ENCODE peak calls at places on chromosome 14, in eight cellular contexts. F is cardiac muscle cell; W is cardiac fibroblast; T is neural progenitor cell; C is activated T-helper 1 cell treated with Interleukin-2 at 50 U/mL for 16 hours; A is ACHN; N is ELR; O is stimulated activated CD4-positive, alpha-beta T cell treated with anti-CD3 and anti-CD28 coated beads, Interleukin-2, amount 100 ng/mL, for 24 hours. I is an unnamed sample.

GRCh38 chr14:35390577-35391387 is 13.8 kb downstream of the NFKBIA start:
- DNase-seq in F (peak; percentile 56), W (peak; percentile 52), T (no peak), C (no peak), A (no peak), N (peak; percentile 64), O (no peak), I (no peak)

GRCh38 chr14:83300454-83301064 is 1766.9 kb upstream of the SEL1L start:
- DNase-seq in F (peak; percentile 47), W (peak; percentile 47), T (peak; percentile 39), C (no peak), A (peak; percentile 31), N (peak; percentile 35), O (no peak), I (peak; percentile 41)

GRCh38 chr14:54676822-54677708 is 110.1 kb downstream of the SAMD4A start:
- DNase-seq in F (no peak), W (peak; percentile 95), T (peak; percentile 78), C (no peak), A (peak; percentile 91), N (peak; percentile 96), O (no peak), I (no peak)

GRCh38 chr14:52258783-52259182 is 8.7 kb upstream of the PTGDR start:
- DNase-seq in F (no peak), W (no peak), T (no peak), C (no peak), A (no peak), N (no peak), O (no peak), I (no peak)

GRCh38 chr14:31758941-31759340 is 197.7 kb downstream of the NUBPL start:
- DNase-seq in F (no peak), W (no peak), T (no peak), C (no peak), A (no peak), N (no peak), O (no peak), I (no peak)

GRCh38 chr14:74712499-74713394 is at the start of the genes AREL1 and FCF1:
- DNase-seq in F (peak; percentile 92), W (peak; percentile 92), T (peak; percentile 94), C (peak; percentile 69), A (peak; percentile 86), N (peak; percentile 92), O (peak; percentile 74), I (peak; percentile 93)

GRCh38 chr14:89327771-89328212 is 89.2 kb downstream of the FOXN3 start:
- DNase-seq in F (no peak), W (peak; percentile 27), T (no peak), C (no peak), A (no peak), N (no peak), O (no peak), I (no peak)

GRCh38 chr14:56189306-56189705 is 71.1 kb downstream of the PELI2 start:
- DNase-seq in F (no peak), W (peak; percentile 86), T (no peak), C (no peak), A (no peak), N (peak; percentile 25), O (no peak), I (no peak)

GRCh38 chr14:104399432-104400155 is 180.0 kb upstream of the C14orf180 start:
- DNase-seq in F (peak; percentile 24), W (no peak), T (peak; percentile 54), C (no peak), A (no peak), N (no peak), O (no peak), I (no peak)

GRCh38 chr14:94640721-94641631 is 28.8 kb downstream of the SERPINA3 start:
- DNase-seq in F (no peak), W (no peak), T (no peak), C (no peak), A (no peak), N (peak; percentile 25), O (no peak), I (no peak)

GRCh38 chr14:89625988-89626806 is 209.2 kb upstream of the FOXN3 start:
- DNase-seq in F (no peak), W (no peak), T (no peak), C (no peak), A (no peak), N (no peak), O (no peak), I (no peak)

GRCh38 chr14:67166450-67166853 is 22.8 kb upstream of the GARIN2 start:
- DNase-seq in F (peak; percentile 43), W (peak; percentile 74), T (peak; percentile 59), C (no peak), A (peak; percentile 58), N (peak; percentile 68), O (peak; percentile 36), I (peak; percentile 43)

GRCh38 chr14:104886690-104887622 is 21.9 kb downstream of the CEP170B start:
- DNase-seq in F (no peak), W (no peak), T (no peak), C (no peak), A (no peak), N (no peak), O (no peak), I (no peak)